ENCODE peak calls at places on chromosomes 1 and 21, in six cellular contexts. One of them, this sample, is unnamed.

GRCh38 chr1:20634594-20635084 is 1.4 kb downstream of the PINK1 start:
- DNase-seq in D721Med: no peak
- DNase-seq in cardiac muscle cell: peak
- DNase-seq in skeletal muscle cell: no peak
- DNase-seq in ACHN: no peak
- DNase-seq in T follicular helper cell: no peak
- DNase-seq in this sample: no peak

GRCh38 chr1:32349211-32349708 is 13.0 kb downstream of the FAM229A start:
- DNase-seq in D721Med: no peak
- DNase-seq in cardiac muscle cell: no peak
- DNase-seq in skeletal muscle cell: peak
- DNase-seq in ACHN: no peak
- DNase-seq in T follicular helper cell: no peak
- DNase-seq in this sample: no peak

GRCh38 chr1:21651214-21652042 is 17.7 kb downstream of the RAP1GAP start:
- DNase-seq in D721Med: peak
- DNase-seq in cardiac muscle cell: peak
- DNase-seq in skeletal muscle cell: no peak
- DNase-seq in ACHN: peak
- DNase-seq in T follicular helper cell: peak
- DNase-seq in this sample: peak

GRCh38 chr21:34728479-34728878 is 59.7 kb downstream of the CLIC6 start:
- DNase-seq in D721Med: no peak
- DNase-seq in cardiac muscle cell: no peak
- DNase-seq in skeletal muscle cell: no peak
- DNase-seq in ACHN: no peak
- DNase-seq in T follicular helper cell: no peak
- DNase-seq in this sample: no peak

GRCh38 chr21:33794586-33794985 is 121.0 kb downstream of the ATP5PO start:
- DNase-seq in D721Med: no peak
- DNase-seq in cardiac muscle cell: no peak
- DNase-seq in skeletal muscle cell: no peak
- DNase-seq in ACHN: no peak
- DNase-seq in T follicular helper cell: no peak
- DNase-seq in this sample: no peak

GRCh38 chr21:43195131-43196021 is 26.6 kb downstream of the CRYAA start:
- DNase-seq in D721Med: no peak
- DNase-seq in cardiac muscle cell: no peak
- DNase-seq in skeletal muscle cell: peak
- DNase-seq in ACHN: no peak
- DNase-seq in T follicular helper cell: no peak
- DNase-seq in this sample: no peak

GRCh38 chr1:201648911-201649775 is 110.2 kb downstream of the NAV1 start:
- DNase-seq in D721Med: no peak
- DNase-seq in cardiac muscle cell: peak
- DNase-seq in skeletal muscle cell: no peak
- DNase-seq in ACHN: no peak
- DNase-seq in T follicular helper cell: no peak
- DNase-seq in this sample: no peak

GRCh38 chr1:186497651-186498050 is 36.7 kb upstream of the PDC start:
- DNase-seq in D721Med: no peak
- DNase-seq in cardiac muscle cell: no peak
- DNase-seq in skeletal muscle cell: no peak
- DNase-seq in ACHN: no peak
- DNase-seq in T follicular helper cell: no peak
- DNase-seq in this sample: no peak

GRCh38 chr21:44773291-44773932 is 28.2 kb downstream of the UBE2G2 start:
- DNase-seq in D721Med: no peak
- DNase-seq in cardiac muscle cell: no peak
- DNase-seq in skeletal muscle cell: no peak
- DNase-seq in ACHN: peak
- DNase-seq in T follicular helper cell: no peak
- DNase-seq in this sample: no peak

GRCh38 chr1:163821679-163822078 is 499.9 kb downstream of the NUF2 start:
- DNase-seq in D721Med: no peak
- DNase-seq in cardiac muscle cell: no peak
- DNase-seq in skeletal muscle cell: no peak
- DNase-seq in ACHN: no peak
- DNase-seq in T follicular helper cell: no peak
- DNase-seq in this sample: no peak

GRCh38 chr1:111930356-111930755 is 59.1 kb downstream of the KCND3 start:
- DNase-seq in D721Med: no peak
- DNase-seq in cardiac muscle cell: no peak
- DNase-seq in skeletal muscle cell: no peak
- DNase-seq in ACHN: no peak
- DNase-seq in T follicular helper cell: no peak
- DNase-seq in this sample: no peak

GRCh38 chr1:23951646-23952095 is 8.0 kb upstream of the PNRC2 start:
- DNase-seq in D721Med: no peak
- DNase-seq in cardiac muscle cell: no peak
- DNase-seq in skeletal muscle cell: peak
- DNase-seq in ACHN: peak
- DNase-seq in T follicular helper cell: no peak
- DNase-seq in this sample: no peak

GRCh38 chr1:152049291-152050073 is 12.7 kb upstream of the S100A11 start:
- DNase-seq in D721Med: no peak
- DNase-seq in cardiac muscle cell: no peak
- DNase-seq in skeletal muscle cell: no peak
- DNase-seq in ACHN: no peak
- DNase-seq in T follicular helper cell: no peak
- DNase-seq in this sample: no peak

GRCh38 chr1:235239821-235240220 is 78.8 kb upstream of the RBM34 start:
- DNase-seq in D721Med: no peak
- DNase-seq in cardiac muscle cell: no peak
- DNase-seq in skeletal muscle cell: no peak
- DNase-seq in ACHN: no peak
- DNase-seq in T follicular helper cell: no peak
- DNase-seq in this sample: no peak

GRCh38 chr1:161864577-161864976 is 98.5 kb downstream of the ATF6 start:
- DNase-seq in D721Med: no peak
- DNase-seq in cardiac muscle cell: peak
- DNase-seq in skeletal muscle cell: peak
- DNase-seq in ACHN: peak
- DNase-seq in T follicular helper cell: no peak
- DNase-seq in this sample: no peak

GRCh38 chr1:46150085-46150484 is 17.7 kb upstream of the PIK3R3 start:
- DNase-seq in D721Med: no peak
- DNase-seq in cardiac muscle cell: no peak
- DNase-seq in skeletal muscle cell: no peak
- DNase-seq in ACHN: no peak
- DNase-seq in T follicular helper cell: no peak
- DNase-seq in this sample: no peak

GRCh38 chr1:159205225-159205624 is 550 bp downstream of the ACKR1 start:
- DNase-seq in D721Med: no peak
- DNase-seq in cardiac muscle cell: peak
- DNase-seq in skeletal muscle cell: no peak
- DNase-seq in ACHN: no peak
- DNase-seq in T follicular helper cell: no peak
- DNase-seq in this sample: no peak

GRCh38 chr1:236280438-236281285 is 1.1 kb downstream of the ERO1B start:
- DNase-seq in D721Med: no peak
- DNase-seq in cardiac muscle cell: no peak
- DNase-seq in skeletal muscle cell: no peak
- DNase-seq in ACHN: no peak
- DNase-seq in T follicular helper cell: peak
- DNase-seq in this sample: peak

GRCh38 chr1:87331319-87332269 is 2.9 kb downstream of the LMO4 start:
- DNase-seq in D721Med: no peak
- DNase-seq in cardiac muscle cell: peak
- DNase-seq in skeletal muscle cell: no peak
- DNase-seq in ACHN: peak
- DNase-seq in T follicular helper cell: peak
- DNase-seq in this sample: peak

GRCh38 chr1:239856067-239856466 is 235.6 kb upstream of the FMN2 start:
- DNase-seq in D721Med: no peak
- DNase-seq in cardiac muscle cell: no peak
- DNase-seq in skeletal muscle cell: no peak
- DNase-seq in ACHN: no peak
- DNase-seq in T follicular helper cell: no peak
- DNase-seq in this sample: no peak

GRCh38 chr1:242467556-242468145 is 56.8 kb downstream of the PLD5 start:
- DNase-seq in D721Med: no peak
- DNase-seq in cardiac muscle cell: peak
- DNase-seq in skeletal muscle cell: peak
- DNase-seq in ACHN: peak
- DNase-seq in T follicular helper cell: peak
- DNase-seq in this sample: no peak

GRCh38 chr1:9086060-9086459 is 16.6 kb upstream of the SLC2A5 start:
- DNase-seq in D721Med: no peak
- DNase-seq in cardiac muscle cell: no peak
- DNase-seq in skeletal muscle cell: no peak
- DNase-seq in ACHN: no peak
- DNase-seq in T follicular helper cell: no peak
- DNase-seq in this sample: no peak

GRCh38 chr1:173093721-173094450 is 43.1 kb upstream of the TNFSF18 start:
- DNase-seq in D721Med: no peak
- DNase-seq in cardiac muscle cell: no peak
- DNase-seq in skeletal muscle cell: no peak
- DNase-seq in ACHN: no peak
- DNase-seq in T follicular helper cell: no peak
- DNase-seq in this sample: no peak

GRCh38 chr1:93304716-93305138 is 41.0 kb upstream of the DR1 start:
- DNase-seq in D721Med: no peak
- DNase-seq in cardiac muscle cell: peak
- DNase-seq in skeletal muscle cell: peak
- DNase-seq in ACHN: peak
- DNase-seq in T follicular helper cell: peak
- DNase-seq in this sample: peak

GRCh38 chr1:152047607-152047953 is 10.8 kb upstream of the S100A11 start:
- DNase-seq in D721Med: no peak
- DNase-seq in cardiac muscle cell: no peak
- DNase-seq in skeletal muscle cell: no peak
- DNase-seq in ACHN: peak
- DNase-seq in T follicular helper cell: no peak
- DNase-seq in this sample: no peak

GRCh38 chr1:22922640-22923039 is 50.0 kb downstream of the LACTBL1 start:
- DNase-seq in D721Med: no peak
- DNase-seq in cardiac muscle cell: no peak
- DNase-seq in skeletal muscle cell: no peak
- DNase-seq in ACHN: no peak
- DNase-seq in T follicular helper cell: no peak
- DNase-seq in this sample: no peak

GRCh38 chr1:9316080-9316444 is 23.4 kb downstream of the SPSB1 start:
- DNase-seq in D721Med: no peak
- DNase-seq in cardiac muscle cell: no peak
- DNase-seq in skeletal muscle cell: no peak
- DNase-seq in ACHN: no peak
- DNase-seq in T follicular helper cell: no peak
- DNase-seq in this sample: no peak

GRCh38 chr21:17775431-17776126 is 43.6 kb downstream of the C21orf91 start:
- DNase-seq in D721Med: no peak
- DNase-seq in cardiac muscle cell: no peak
- DNase-seq in skeletal muscle cell: no peak
- DNase-seq in ACHN: no peak
- DNase-seq in T follicular helper cell: peak
- DNase-seq in this sample: peak

This sample was measured in CD8-positive, alpha-beta memory T cell.